ENCODE peak calls at places on chromosomes 3 and 15, in four cellular contexts. One of them, this sample, is unnamed.

GRCh38 chr3:79572930-79573329 is 194.9 kb downstream of the ROBO1 start:
- DNase-seq in naive B cell: no peak
- DNase-seq in ecto neural progenitor cell: no peak
- DNase-seq in Calu3: no peak
- DNase-seq in this sample: no peak

GRCh38 chr3:99128740-99129505 is 227.4 kb upstream of the DCBLD2 start:
- DNase-seq in naive B cell: no peak
- DNase-seq in ecto neural progenitor cell: no peak
- DNase-seq in Calu3: peak
- DNase-seq in this sample: no peak

GRCh38 chr15:29690765-29691475 is 131.3 kb downstream of the TJP1 start:
- DNase-seq in naive B cell: no peak
- DNase-seq in ecto neural progenitor cell: no peak
- DNase-seq in Calu3: no peak
- DNase-seq in this sample: no peak

GRCh38 chr15:94079968-94080367 is 151.4 kb upstream of the MCTP2 start:
- DNase-seq in naive B cell: no peak
- DNase-seq in ecto neural progenitor cell: no peak
- DNase-seq in Calu3: no peak
- DNase-seq in this sample: no peak

GRCh38 chr3:52221563-52222318 is 3.7 kb downstream of the TLR9 start:
- DNase-seq in naive B cell: no peak
- DNase-seq in ecto neural progenitor cell: peak
- DNase-seq in Calu3: no peak
- DNase-seq in this sample: no peak

GRCh38 chr3:58999779-59000170 is 50.0 kb downstream of the CFAP20DC start:
- DNase-seq in naive B cell: no peak
- DNase-seq in ecto neural progenitor cell: no peak
- DNase-seq in Calu3: no peak
- DNase-seq in this sample: no peak

GRCh38 chr3:190180268-190180667 is 59.6 kb upstream of the P3H2 start:
- DNase-seq in naive B cell: no peak
- DNase-seq in ecto neural progenitor cell: no peak
- DNase-seq in Calu3: no peak
- DNase-seq in this sample: no peak

GRCh38 chr3:137514853-137515252 is 249.3 kb upstream of the SOX14 start:
- DNase-seq in naive B cell: no peak
- DNase-seq in ecto neural progenitor cell: no peak
- DNase-seq in Calu3: no peak
- DNase-seq in this sample: no peak

GRCh38 chr15:65363766-65364165 is 14.0 kb downstream of the IGDCC3 start:
- DNase-seq in naive B cell: no peak
- DNase-seq in ecto neural progenitor cell: no peak
- DNase-seq in Calu3: no peak
- DNase-seq in this sample: no peak

GRCh38 chr15:43939070-43939469 is 112.3 kb downstream of the WDR76 start:
- DNase-seq in naive B cell: no peak
- DNase-seq in ecto neural progenitor cell: peak
- DNase-seq in Calu3: peak
- DNase-seq in this sample: peak

GRCh38 chr3:112681822-112682325 is 40.9 kb upstream of the CCDC80 start:
- DNase-seq in naive B cell: no peak
- DNase-seq in ecto neural progenitor cell: no peak
- DNase-seq in Calu3: no peak
- DNase-seq in this sample: no peak

GRCh38 chr15:71237456-71238188 is 122.4 kb downstream of the THSD4 start:
- DNase-seq in naive B cell: no peak
- DNase-seq in ecto neural progenitor cell: no peak
- DNase-seq in Calu3: no peak
- DNase-seq in this sample: peak

GRCh38 chr3:52428151-52429005 is 16.5 kb downstream of the SEMA3G start:
- DNase-seq in naive B cell: no peak
- DNase-seq in ecto neural progenitor cell: no peak
- DNase-seq in Calu3: peak
- DNase-seq in this sample: peak

GRCh38 chr3:186308549-186308948 is 53.5 kb downstream of the DGKG start:
- DNase-seq in naive B cell: no peak
- DNase-seq in ecto neural progenitor cell: no peak
- DNase-seq in Calu3: no peak
- DNase-seq in this sample: no peak

GRCh38 chr3:146554168-146554760 is 9.9 kb upstream of the PLSCR1 start:
- DNase-seq in naive B cell: no peak
- DNase-seq in ecto neural progenitor cell: no peak
- DNase-seq in Calu3: no peak
- DNase-seq in this sample: no peak

GRCh38 chr3:17444865-17445264 is 297.6 kb downstream of the TBC1D5 start:
- DNase-seq in naive B cell: no peak
- DNase-seq in ecto neural progenitor cell: no peak
- DNase-seq in Calu3: no peak
- DNase-seq in this sample: no peak

GRCh38 chr15:70504305-70504951 is 258.9 kb downstream of the UACA start:
- DNase-seq in naive B cell: no peak
- DNase-seq in ecto neural progenitor cell: no peak
- DNase-seq in Calu3: no peak
- DNase-seq in this sample: peak

GRCh38 chr3:136938334-136938733 is 19.4 kb upstream of the IL20RB start:
- DNase-seq in naive B cell: no peak
- DNase-seq in ecto neural progenitor cell: no peak
- DNase-seq in Calu3: no peak
- DNase-seq in this sample: no peak

GRCh38 chr3:20245781-20246180 is 59.8 kb upstream of the SGO1 start:
- DNase-seq in naive B cell: no peak
- DNase-seq in ecto neural progenitor cell: no peak
- DNase-seq in Calu3: no peak
- DNase-seq in this sample: no peak

GRCh38 chr15:68375716-68376220 is 56.2 kb downstream of the ITGA11 start:
- DNase-seq in naive B cell: no peak
- DNase-seq in ecto neural progenitor cell: peak
- DNase-seq in Calu3: no peak
- DNase-seq in this sample: no peak